ENCODE peak calls at places on chromosomes 4 and X, in ten cellular contexts. L is body of pancreas, H is uterus, Z is spleen, Y is HepG2, P is stomach, X is esophagus muscularis mucosa, R is endothelial cell of umbilical vein, T is transverse colon, D is HCT116. F is an unnamed sample.

GRCh38 chr4:169256101-169256612 is 14.6 kb downstream of the SH3RF1 start:
- DNase-seq in L (no peak), H (no peak), Z (no peak), Y (no peak), P (no peak), X (no peak), R (no peak), T (no peak), D (no peak), F (no peak)

GRCh38 chr4:2962614-2963184 is 507 bp downstream of the NOP14 start:
- DNase-seq in L (no peak), H (no peak), Z (no peak), Y (peak; percentile 12), P (peak; percentile 36), X (no peak), R (peak; percentile 71), T (peak; percentile 40), D (peak; percentile 12), F (no peak)

GRCh38 chr4:2954358-2955185 is 8.6 kb downstream of the NOP14 start:
- DNase-seq in L (no peak), H (no peak), Z (peak; percentile 66), Y (no peak), P (no peak), X (no peak), R (no peak), T (no peak), D (peak; percentile 13), F (no peak)

GRCh38 chr4:8392591-8393190 is 47.8 kb downstream of the ACOX3 start:
- DNase-seq in L (no peak), H (no peak), Z (no peak), Y (no peak), P (no peak), X (no peak), R (peak; percentile 12), T (no peak), D (no peak), F (no peak)

GRCh38 chrX:39837688-39838087 is 260.1 kb downstream of the BCOR start:
- DNase-seq in L (no peak), H (no peak), Z (no peak), Y (no peak), P (no peak), X (no peak), R (no peak), T (no peak), D (no peak), F (no peak)

GRCh38 chrX:21741869-21742701 is 15.8 kb downstream of the SMPX start:
- DNase-seq in L (no peak), H (no peak), Z (no peak), Y (no peak), P (no peak), X (no peak), R (no peak), T (no peak), D (no peak), F (no peak)

GRCh38 chrX:38220024-38220935 is at the start of gene SRPX:
- DNase-seq in L (peak; percentile 20), H (peak; percentile 15), Z (peak; percentile 63), Y (no peak), P (peak; percentile 29), X (no peak), R (peak; percentile 58), T (peak; percentile 27), D (peak; percentile 41), F (peak; percentile 61)

GRCh38 chr4:173424899-173425805 is 26.2 kb upstream of the SCRG1 start:
- DNase-seq in L (no peak), H (no peak), Z (no peak), Y (no peak), P (no peak), X (no peak), R (no peak), T (no peak), D (no peak), F (peak; percentile 43)

GRCh38 chrX:2371026-2371778 is 129.6 kb downstream of the DHRSX start:
- DNase-seq in L (no peak), H (no peak), Z (no peak), Y (no peak), P (no peak), X (no peak), R (peak; percentile 7), T (no peak), D (no peak), F (no peak)

GRCh38 chr4:39706334-39706733 is 8.4 kb downstream of the UBE2K start:
- DNase-seq in L (peak; percentile 66), H (no peak), Z (no peak), Y (peak; percentile 58), P (peak; percentile 77), X (no peak), R (peak; percentile 62), T (peak; percentile 59), D (peak; percentile 51), F (peak; percentile 44)

GRCh38 chr4:149980941-149981340 is 97.3 kb upstream of the DCLK2 start:
- DNase-seq in L (peak; percentile 56), H (peak; percentile 27), Z (no peak), Y (peak; percentile 26), P (peak; percentile 44), X (no peak), R (peak; percentile 75), T (peak; percentile 60), D (peak; percentile 33), F (peak; percentile 18)

GRCh38 chr4:142846105-142846728 is at the start of gene INPP4B:
- DNase-seq in L (peak; percentile 30), H (peak; percentile 55), Z (peak; percentile 76), Y (no peak), P (peak; percentile 34), X (no peak), R (peak; percentile 42), T (peak; percentile 41), D (peak; percentile 13), F (peak; percentile 74)
- TF ChIP-seq POLR2A in L (peak; percentile 57), H (peak; percentile 25), Z (no peak), Y (no peak), P (no peak), X (no peak), R (no peak), T (peak; percentile 39), D (no peak), F (peak; percentile 44)

GRCh38 chr4:38306482-38307071 is 346.4 kb downstream of the PTTG2 start:
- DNase-seq in L (no peak), H (no peak), Z (no peak), Y (no peak), P (no peak), X (no peak), R (no peak), T (no peak), D (no peak), F (no peak)

GRCh38 chr4:38310446-38311043 is 350.3 kb downstream of the PTTG2 start:
- DNase-seq in L (no peak), H (no peak), Z (no peak), Y (no peak), P (no peak), X (no peak), R (no peak), T (peak; percentile 28), D (no peak), F (no peak)

GRCh38 chr4:38311495-38311894 is 351.3 kb downstream of the PTTG2 start:
- DNase-seq in L (no peak), H (no peak), Z (no peak), Y (no peak), P (no peak), X (no peak), R (no peak), T (no peak), D (no peak), F (no peak)

GRCh38 chr4:38308728-38309315 is 348.6 kb downstream of the PTTG2 start:
- DNase-seq in L (no peak), H (no peak), Z (no peak), Y (no peak), P (no peak), X (no peak), R (no peak), T (no peak), D (no peak), F (no peak)

GRCh38 chr4:38309471-38309870 is 349.3 kb downstream of the PTTG2 start:
- DNase-seq in L (no peak), H (no peak), Z (no peak), Y (no peak), P (no peak), X (no peak), R (no peak), T (no peak), D (no peak), F (no peak)
- H3K27ac ChIP-seq in L (no peak overlapping the region), H (no peak overlapping the region), Z (no peak overlapping the region), Y (no peak overlapping the region), P (no peak overlapping the region), X (no peak overlapping the region), R (no peak overlapping the region), T (no peak overlapping the region), D (no peak overlapping the region), F (no peak overlapping the region)

GRCh38 chrX:108091266-108091877 is at the start of the genes ATG4A and PSMD10:
- DNase-seq in L (peak; percentile 93), H (peak; percentile 92), Z (peak; percentile 96), Y (peak; percentile 92), P (peak; percentile 92), X (peak; percentile 96), R (peak; percentile 97), T (peak; percentile 94), D (peak; percentile 87), F (peak; percentile 95)
- TF ChIP-seq POLR2A in L (peak; percentile 82), H (peak; percentile 64), Z (no peak), Y (peak; percentile 88), P (peak; percentile 66), X (no peak), R (peak; percentile 63), T (peak; percentile 84), D (no peak), F (no peak)

GRCh38 chrX:155259752-155260151 is 4.5 kb downstream of the RAB39B start:
- DNase-seq in L (no peak), H (no peak), Z (no peak), Y (no peak), P (no peak), X (no peak), R (no peak), T (no peak), D (no peak), F (no peak)

GRCh38 chrX:155262970-155263754 is 1.1 kb downstream of the RAB39B start:
- DNase-seq in L (no peak), H (no peak), Z (no peak), Y (no peak), P (no peak), X (no peak), R (no peak), T (no peak), D (no peak), F (no peak)

GRCh38 chrX:155266446-155266845 is 2.2 kb upstream of the RAB39B start:
- DNase-seq in L (no peak), H (no peak), Z (no peak), Y (no peak), P (no peak), X (no peak), R (no peak), T (no peak), D (no peak), F (no peak)

DNA sequence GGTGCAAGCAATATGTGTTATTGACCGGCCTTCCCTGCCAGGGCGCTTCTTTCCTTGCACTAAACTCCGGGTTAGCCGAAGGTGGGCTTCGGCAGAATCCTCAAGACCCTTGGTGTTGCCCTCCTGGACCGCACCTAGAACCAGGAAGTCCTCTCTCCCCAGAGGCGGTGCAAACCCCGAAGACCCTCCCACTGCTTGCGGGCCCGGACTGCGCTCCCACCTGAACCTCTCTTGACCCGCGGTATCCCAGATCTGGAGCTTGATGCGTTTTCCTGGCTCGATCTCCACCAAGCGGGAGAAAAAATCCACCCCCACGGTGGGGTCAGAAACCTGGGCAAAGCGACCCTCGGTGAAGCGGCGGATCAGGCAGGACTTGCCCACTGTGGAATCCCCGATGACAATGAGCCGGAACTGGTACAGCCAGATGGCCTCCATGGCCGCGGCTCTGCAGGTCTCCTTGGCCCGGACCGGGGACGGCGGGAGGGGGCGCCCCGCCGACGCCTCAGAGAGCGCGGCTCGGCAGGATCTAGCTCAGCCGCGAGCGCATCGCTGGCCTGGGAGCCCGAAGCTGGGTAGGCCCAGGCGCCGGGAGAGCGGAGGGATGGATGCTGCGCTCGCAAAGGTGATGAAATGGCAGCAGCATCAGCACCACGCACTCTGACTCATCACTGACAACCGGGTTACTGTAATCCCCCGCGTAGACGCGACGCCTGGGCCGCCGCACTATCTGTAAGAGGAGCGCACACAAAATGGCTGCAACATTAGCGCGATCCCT is at the start of gene RAB39B:
- DNase-seq in L (peak; percentile 56), H (peak; percentile 17), Z (peak; percentile 90), Y (peak; percentile 26), P (peak; percentile 43), X (no peak), R (peak; percentile 9), T (peak; percentile 38), D (no peak), F (peak; percentile 67)
- H3K27ac ChIP-seq in L (peak within 1 kb of the TSS; percentile 17), H (no peak within 1 kb of the TSS), Z (peak within 1 kb of the TSS; percentile 80), Y (no peak within 1 kb of the TSS), P (peak within 1 kb of the TSS; percentile 46), X (no peak within 1 kb of the TSS), R (no peak within 1 kb of the TSS), T (peak within 1 kb of the TSS; percentile 26), D (no peak within 1 kb of the TSS), F (no peak within 1 kb of the TSS)

F was measured in heart left ventricle.